ENCODE peak calls at places on chromosomes 16 and 17, in seven cellular contexts. B, T, A, X, Q, O and W are unnamed samples.

GRCh38 chr16:648071-648785 is 937 bp upstream of the WDR90 start:
- DNase-seq in T (peak), X (no peak), A (no peak), B (no peak), O (peak), Q (no peak), W (peak)

GRCh38 chr17:77709594-77709993 is 248.9 kb upstream of the TNRC6C start:
- DNase-seq in A (no peak), B (no peak), X (no peak), Q (no peak), T (no peak), O (no peak), W (no peak)

GRCh38 chr17:50208611-50209061 is 7.2 kb upstream of the COL1A1 start:
- DNase-seq in A (no peak), T (no peak), X (no peak), Q (no peak), B (peak), O (no peak), W (no peak)

GRCh38 chr16:69497876-69498596 is 67.7 kb upstream of the NFAT5 start:
- DNase-seq in O (no peak), B (no peak), T (no peak), X (no peak), A (no peak), Q (no peak), W (no peak)

GRCh38 chr17:76071497-76072148 is 694 bp downstream of the SRP68 start:
- DNase-seq in X (no peak), B (no peak), O (no peak), Q (no peak), A (no peak), T (no peak), W (no peak)

GRCh38 chr17:76426853-76427252 is 26.1 kb downstream of the UBE2O start:
- DNase-seq in T (no peak), O (no peak), Q (no peak), B (no peak), X (no peak), A (no peak), W (no peak)

GRCh38 chr17:7814969-7815368 is 19.0 kb upstream of the KDM6B start:
- DNase-seq in T (no peak), A (no peak), B (no peak), X (no peak), Q (no peak), O (no peak), W (no peak)

GRCh38 chr17:58324409-58325288 is 3.9 kb downstream of the TSPOAP1 start:
- DNase-seq in T (no peak), B (no peak), X (no peak), Q (no peak), A (no peak), O (peak), W (no peak)

GRCh38 chr16:82105107-82105506 is 64.9 kb downstream of the MPHOSPH6 start:
- DNase-seq in T (no peak), O (no peak), X (no peak), B (no peak), Q (no peak), A (no peak), W (no peak)

GRCh38 chr17:48927978-48928716 is 16.5 kb downstream of the SNF8 start:
- DNase-seq in T (no peak), X (no peak), B (no peak), Q (no peak), O (no peak), A (no peak), W (no peak)

GRCh38 chr17:14201595-14201994 is 35.1 kb downstream of the CDRT15 start:
- DNase-seq in B (no peak), X (no peak), Q (no peak), A (no peak), T (peak), O (no peak), W (no peak)

GRCh38 chr17:78653382-78653781 is 76.2 kb upstream of the DNAH17 start:
- DNase-seq in X (no peak), T (no peak), Q (no peak), A (no peak), B (no peak), O (peak), W (no peak)

GRCh38 chr16:76797457-76797856 is 393.5 kb upstream of the MON1B start:
- DNase-seq in O (no peak), X (no peak), A (no peak), T (no peak), Q (no peak), B (no peak), W (no peak)

GRCh38 chr17:56653877-56654276 is 60.4 kb downstream of the NOG start:
- DNase-seq in A (no peak), X (no peak), B (no peak), O (peak), Q (no peak), T (peak), W (no peak)

GRCh38 chr17:17379197-17379991 is 76.2 kb downstream of the NT5M start:
- DNase-seq in B (no peak), Q (no peak), A (no peak), X (no peak), T (no peak), O (peak), W (no peak)

GRCh38 chr17:77105706-77106105 is 35.1 kb upstream of the SEC14L1 start:
- DNase-seq in A (no peak), B (no peak), T (no peak), O (no peak), X (no peak), Q (no peak), W (no peak)

GRCh38 chr17:45231481-45232116 is 9.9 kb downstream of the FMNL1 start:
- DNase-seq in X (no peak), B (no peak), T (no peak), A (no peak), O (no peak), Q (no peak), W (no peak)

GRCh38 chr16:87076950-87077749 is 240.0 kb downstream of the C16orf95 start:
- DNase-seq in O (peak), B (no peak), X (no peak), Q (peak), T (no peak), A (peak), W (no peak)

GRCh38 chr17:82655038-82655479 is 6.8 kb upstream of the WDR45B start:
- DNase-seq in B (no peak), Q (no peak), O (no peak), X (no peak), A (no peak), T (no peak), W (no peak)

GRCh38 chr17:63855185-63855584 is 12.7 kb upstream of the SMARCD2 start:
- DNase-seq in B (no peak), A (no peak), T (no peak), X (no peak), O (no peak), Q (no peak), W (no peak)

GRCh38 chr16:73047536-73048291 is at the start of gene ZFHX3:
- DNase-seq in X (no peak), B (peak), O (peak), Q (no peak), T (no peak), A (peak), W (peak)